ENCODE peak calls at places on chromosomes 2 and 18, in four cellular contexts. S is sigmoid colon, Q is SK-N-SH, R is HCT116. I is an unnamed sample.

GRCh38 chr18:13437034-13437433 is 218.5 kb downstream of the LDLRAD4 start:
- DNase-seq in S (peak; percentile 68), Q (no peak), R (no peak), I (no peak)

GRCh38 chr18:54774971-54775665 is 53.2 kb upstream of the RAB27B start:
- DNase-seq in S (no peak), Q (no peak), R (no peak), I (no peak)

GRCh38 chr18:36337679-36338419 is 40.3 kb downstream of the FHOD3 start:
- DNase-seq in S (no peak), Q (no peak), R (no peak), I (no peak)

GRCh38 chr18:79942211-79942610 is 9.2 kb downstream of the SLC66A2 start:
- DNase-seq in S (no peak), Q (no peak), R (no peak), I (no peak)

GRCh38 chr18:35695803-35696202 is 114.3 kb downstream of the GALNT1 start:
- DNase-seq in S (no peak), Q (no peak), R (no peak), I (peak; percentile 75)

GRCh38 chr2:187959821-187960220 is 331.9 kb upstream of the GULP1 start:
- DNase-seq in S (no peak), Q (no peak), R (no peak), I (no peak)

GRCh38 chr2:99335911-99336779 is at the start of gene TXNDC9:
- DNase-seq in S (peak; percentile 99), Q (peak; percentile 97), R (peak; percentile 99), I (peak; percentile 100)

GRCh38 chr18:76498064-76498463 is 3.0 kb upstream of the ZNF516 start:
- DNase-seq in S (no peak), Q (no peak), R (no peak), I (no peak)

GRCh38 chr18:11990541-11990940 is 9.2 kb downstream of the IMPA2 start:
- DNase-seq in S (peak; percentile 39), Q (no peak), R (no peak), I (no peak)

GRCh38 chr2:133504566-133505505 is 63.4 kb downstream of the NCKAP5 start:
- DNase-seq in S (no peak), Q (no peak), R (no peak), I (peak; percentile 22)

GRCh38 chr2:1070601-1071000 is 120.0 kb downstream of the SNTG2 start:
- DNase-seq in S (no peak), Q (peak; percentile 76), R (no peak), I (no peak)

GRCh38 chr2:46547223-46548102 is 68.1 kb downstream of the TMEM247 start:
- DNase-seq in S (peak; percentile 79), Q (no peak), R (no peak), I (no peak)

GRCh38 chr2:240957656-240958365 is 40.6 kb upstream of the SNED1 start:
- DNase-seq in S (peak; percentile 35), Q (peak; percentile 79), R (no peak), I (no peak)

GRCh38 chr2:121869873-121870272 is 114.4 kb downstream of the TSN start:
- DNase-seq in S (no peak), Q (no peak), R (no peak), I (no peak)

GRCh38 chr18:57059366-57059765 is 87.5 kb upstream of the BOD1L2 start:
- DNase-seq in S (no peak), Q (no peak), R (no peak), I (no peak)

GRCh38 chr18:67652296-67652695 is 135.8 kb upstream of the DSEL start:
- DNase-seq in S (no peak), Q (peak; percentile 17), R (no peak), I (no peak)

GRCh38 chr18:4755848-4756247 is 300.7 kb upstream of the DLGAP1 start:
- DNase-seq in S (no peak), Q (no peak), R (no peak), I (no peak)

GRCh38 chr2:134146620-134147019 is 107.3 kb upstream of the MGAT5 start:
- DNase-seq in S (no peak), Q (no peak), R (no peak), I (no peak)

GRCh38 chr2:30778611-30779010 is 28.6 kb downstream of the CAPN13 start:
- DNase-seq in S (no peak), Q (no peak), R (no peak), I (no peak)

GRCh38 chr2:121633463-121633862 is 15.8 kb downstream of the CLASP1 start:
- DNase-seq in S (no peak), Q (no peak), R (no peak), I (no peak)

GRCh38 chr2:57759131-57759530 is 287.5 kb upstream of the VRK2 start:
- DNase-seq in S (no peak), Q (no peak), R (no peak), I (no peak)

GRCh38 chr2:37877457-37878315 is 47.4 kb upstream of the RMDN2 start:
- DNase-seq in S (no peak), Q (peak; percentile 75), R (peak; percentile 35), I (peak; percentile 43)

GRCh38 chr2:20608666-20609348 is 42.1 kb downstream of the HS1BP3 start:
- DNase-seq in S (peak; percentile 71), Q (no peak), R (no peak), I (no peak)

GRCh38 chr2:135226961-135227360 is 174.9 kb downstream of the RAB3GAP1 start:
- DNase-seq in S (no peak), Q (no peak), R (no peak), I (no peak)

GRCh38 chr18:25921677-25922421 is 168.6 kb downstream of the SS18 start:
- DNase-seq in S (no peak), Q (peak; percentile 20), R (peak; percentile 57), I (peak; percentile 8)

GRCh38 chr2:186256540-186256939 is 229.5 kb upstream of the ZC3H15 start:
- DNase-seq in S (no peak), Q (peak; percentile 26), R (peak; percentile 29), I (no peak)

GRCh38 chr2:68689553-68690537 is 44.8 kb upstream of the ARHGAP25 start:
- DNase-seq in S (no peak), Q (no peak), R (no peak), I (no peak)

GRCh38 chr2:39289609-39290008 is 45.8 kb upstream of the CDKL4 start:
- DNase-seq in S (no peak), Q (no peak), R (no peak), I (no peak)

GRCh38 chr2:178891265-178891958 is 84.2 kb upstream of the TTN start:
- DNase-seq in S (no peak), Q (peak; percentile 21), R (peak; percentile 59), I (peak; percentile 61)

GRCh38 chr2:26702025-26702424 is 9.5 kb downstream of the KCNK3 start:
- DNase-seq in S (no peak), Q (peak; percentile 88), R (no peak), I (no peak)

GRCh38 chr2:128791120-128791982 is 472.7 kb upstream of the HS6ST1 start:
- DNase-seq in S (no peak), Q (no peak), R (no peak), I (peak; percentile 32)

GRCh38 chr2:163659224-163659623 is 76.6 kb downstream of the FIGN start:
- DNase-seq in S (no peak), Q (no peak), R (no peak), I (no peak)

GRCh38 chr2:12486205-12487118 is 230.3 kb upstream of the TRIB2 start:
- DNase-seq in S (no peak), Q (no peak), R (no peak), I (peak; percentile 26)

GRCh38 chr2:38856165-38856564 is 19.6 kb downstream of the DHX57 start:
- DNase-seq in S (no peak), Q (no peak), R (no peak), I (no peak)

GRCh38 chr2:205762883-205763282 is 80.6 kb downstream of the NRP2 start:
- DNase-seq in S (no peak), Q (no peak), R (no peak), I (no peak)

GRCh38 chr2:241009601-241010530 is 11.4 kb downstream of the SNED1 start:
- DNase-seq in S (peak; percentile 75), Q (peak; percentile 79), R (no peak), I (peak; percentile 69)

GRCh38 chr2:26541401-26542193 is 63.7 kb upstream of the OTOF start:
- DNase-seq in S (peak; percentile 6), Q (no peak), R (no peak), I (no peak)

DNA sequence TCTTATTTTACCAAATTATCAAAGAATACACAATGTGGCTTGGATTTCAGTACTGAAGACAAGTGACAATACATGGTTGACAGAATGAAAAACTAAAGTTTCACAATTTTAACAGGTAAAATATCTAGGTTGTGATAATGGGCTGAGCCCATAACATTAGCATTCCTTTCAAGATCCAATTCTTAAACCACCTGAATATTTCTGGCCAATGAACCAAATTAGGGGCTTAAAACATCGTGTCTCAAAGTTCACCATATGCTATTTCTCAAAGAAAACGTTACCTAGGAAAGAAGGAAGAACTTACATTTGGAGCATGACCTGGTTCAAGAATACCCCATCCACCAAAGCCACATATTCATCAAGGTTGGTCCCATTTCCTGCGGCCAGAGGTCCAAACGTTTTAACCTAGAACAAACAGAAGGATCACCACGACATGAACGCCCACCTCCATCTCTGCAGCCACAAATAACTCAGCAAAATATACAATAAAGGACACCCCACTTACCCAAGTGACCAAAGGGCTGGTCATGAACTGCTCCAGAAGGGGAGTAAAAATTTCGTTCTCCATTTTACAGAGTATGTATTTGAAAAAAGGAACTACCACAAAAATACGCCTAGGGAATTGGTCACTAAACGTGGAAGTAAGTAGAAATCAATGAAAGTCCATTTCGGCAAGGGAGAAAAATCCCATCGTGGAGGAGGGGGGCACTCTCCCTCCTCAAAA is 982 bp downstream of the CCDC88A start:
- DNase-seq in S (no peak), Q (peak; percentile 23), R (no peak), I (no peak)
- TF ChIP-seq POLR2AphosphoS5 in S (no peak), Q (no peak), R (no peak), I (no peak)

DNA sequence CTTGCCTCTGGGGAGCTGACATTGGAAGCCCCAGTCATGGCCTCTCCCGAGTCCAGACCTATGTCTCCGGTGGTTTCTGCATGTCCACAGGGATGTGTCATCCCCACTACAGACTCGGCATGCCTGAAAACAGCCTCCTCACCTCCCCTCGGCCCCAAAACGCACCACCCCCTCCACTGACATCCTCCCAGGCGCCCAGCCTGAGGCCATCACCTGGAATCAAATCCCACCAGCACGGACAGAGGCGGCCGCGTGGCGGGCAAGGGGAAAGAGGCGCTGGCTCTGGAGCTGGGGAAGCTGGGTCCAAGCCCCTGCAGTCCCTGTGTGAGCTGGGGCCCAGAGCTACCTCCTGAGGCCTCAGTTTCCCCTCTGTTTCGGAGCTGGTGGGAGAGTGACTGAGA is 69.9 kb upstream of the SMAD7 start:
- DNase-seq in S (no peak), Q (no peak), R (no peak), I (no peak)
- H3K27ac ChIP-seq in S (no peak overlapping the region), Q (no peak overlapping the region), R (peak overlapping the region; percentile 55), I (no peak overlapping the region)

GRCh38 chr2:6773007-6773693 is 92.6 kb downstream of the CMPK2 start:
- DNase-seq in S (peak; percentile 71), Q (peak; percentile 91), R (peak; percentile 26), I (peak; percentile 31)
- TF ChIP-seq POLR2AphosphoS5 in S (no peak), Q (no peak), R (no peak), I (no peak)

GRCh38 chr18:24080861-24081260 is 58.0 kb upstream of the CABYR start:
- DNase-seq in S (no peak), Q (no peak), R (no peak), I (no peak)
- H3K27ac ChIP-seq in S (no peak overlapping the region), Q (no peak overlapping the region), R (no peak overlapping the region), I (no peak overlapping the region)

I was measured in prostate gland.